ENCODE peak calls at places on chromosomes 2 and 18, in five cellular contexts. G is RKO, I is left lung, T is left colon, F is T follicular helper cell. D is an unnamed sample.

GRCh38 chr2:134574610-134575332 is 144.0 kb downstream of the TMEM163 start:
- DNase-seq in G (no peak), F (no peak), T (no peak), I (no peak), D (no peak)

GRCh38 chr2:46153996-46154753 is 143.0 kb upstream of the EPAS1 start:
- DNase-seq in F (no peak), T (no peak), I (no peak), G (no peak), D (no peak)

GRCh38 chr18:44130365-44130942 is 550.2 kb upstream of the SETBP1 start:
- DNase-seq in I (no peak), G (peak), T (peak), F (no peak), D (peak)

GRCh38 chr2:238920601-238921001 is 72.7 kb downstream of the TWIST2 start:
- DNase-seq in G (no peak), T (no peak), F (no peak), I (no peak), D (no peak)

GRCh38 chr2:65070172-65070830 is 14.1 kb downstream of the CEP68 start:
- DNase-seq in F (no peak), T (no peak), I (no peak), G (peak), D (peak)

GRCh38 chr2:149601141-149601796 is 13.7 kb upstream of the MMADHC start:
- DNase-seq in T (no peak), G (peak), I (no peak), F (no peak), D (no peak)

GRCh38 chr2:233995985-233996384 is 54.5 kb upstream of the SPP2 start:
- DNase-seq in T (no peak), I (no peak), F (no peak), G (no peak), D (no peak)

GRCh38 chr2:134671498-134671897 is 47.3 kb downstream of the TMEM163 start:
- DNase-seq in F (no peak), G (no peak), I (no peak), T (no peak), D (no peak)

GRCh38 chr2:191302459-191303155 is 57.4 kb downstream of the MYO1B start:
- DNase-seq in F (no peak), G (peak), I (no peak), T (no peak), D (no peak)

GRCh38 chr2:196487426-196487825 is 152.1 kb upstream of the CCDC150 start:
- DNase-seq in T (no peak), I (no peak), F (no peak), G (no peak), D (no peak)

GRCh38 chr2:202149155-202149762 is 76.2 kb downstream of the KIAA2012 start:
- DNase-seq in T (no peak), I (no peak), G (no peak), F (no peak), D (no peak)

GRCh38 chr18:78975282-78975681 is 4.3 kb upstream of the SALL3 start:
- DNase-seq in G (no peak), T (no peak), I (no peak), F (no peak), D (no peak)

GRCh38 chr2:74138952-74139323 is 8.8 kb downstream of the BOLA3 start:
- DNase-seq in F (no peak), T (no peak), I (no peak), G (no peak), D (no peak)

GRCh38 chr2:219713110-219713509 is 85.7 kb downstream of the SLC4A3 start:
- DNase-seq in T (no peak), I (no peak), G (peak), F (no peak), D (no peak)

GRCh38 chr2:36861896-36862295 is 104.4 kb downstream of the STRN start:
- DNase-seq in G (no peak), F (no peak), T (no peak), I (no peak), D (no peak)

GRCh38 chr2:224400886-224401632 is 848 bp downstream of the FAM124B start:
- DNase-seq in T (no peak), I (no peak), F (no peak), G (no peak), D (no peak)

GRCh38 chr2:122191331-122191730 is 435.9 kb downstream of the TSN start:
- DNase-seq in I (no peak), F (no peak), G (peak), T (peak), D (peak)

GRCh38 chr2:49834433-49834832 is 680.1 kb upstream of the FSHR start:
- DNase-seq in F (no peak), G (no peak), I (no peak), T (no peak), D (no peak)

GRCh38 chr2:118881490-118882129 is 34.2 kb upstream of the EN1 start:
- DNase-seq in I (no peak), T (peak), F (peak), G (peak), D (peak)

GRCh38 chr2:69801745-69802144 is 27.7 kb upstream of the GMCL1 start:
- DNase-seq in I (no peak), F (no peak), G (no peak), T (no peak), D (no peak)

GRCh38 chr2:200962821-200963128 is 685 bp downstream of the ORC2 start:
- DNase-seq in I (no peak), G (no peak), F (no peak), T (no peak), D (no peak)

GRCh38 chr2:239293450-239294430 is 107.1 kb downstream of the HDAC4 start:
- DNase-seq in I (no peak), T (peak), G (no peak), F (no peak), D (no peak)

GRCh38 chr2:207469953-207470699 is 59.6 kb upstream of the CREB1 start:
- DNase-seq in T (no peak), I (no peak), G (no peak), F (no peak), D (no peak)

GRCh38 chr18:57627488-57627887 is 5.9 kb upstream of the NARS1 start:
- DNase-seq in G (no peak), F (no peak), I (no peak), T (no peak), D (no peak)

GRCh38 chr2:234665304-234665703 is 168.4 kb upstream of the ARL4C start:
- DNase-seq in I (no peak), F (no peak), T (no peak), G (no peak), D (no peak)

GRCh38 chr2:82852787-82853186 is 1606.3 kb downstream of the SUCLG1 start:
- DNase-seq in T (no peak), F (no peak), I (no peak), G (no peak), D (no peak)

GRCh38 chr2:76760367-76760704 is 761.8 kb downstream of the LRRTM4 start:
- DNase-seq in G (no peak), F (no peak), T (no peak), I (no peak), D (no peak)

GRCh38 chr2:111662771-111663470 is 221.1 kb downstream of the ANAPC1 start:
- DNase-seq in I (no peak), T (no peak), G (no peak), F (no peak), D (no peak)

GRCh38 chr18:6509417-6510198 is 94.9 kb upstream of the L3MBTL4 start:
- DNase-seq in I (no peak), G (no peak), T (no peak), F (no peak), D (no peak)

GRCh38 chr2:60886962-60887361 is 5.6 kb downstream of the REL start:
- DNase-seq in G (no peak), F (no peak), I (no peak), T (no peak), D (no peak)

GRCh38 chr2:75022516-75022915 is 64.1 kb downstream of the POLE4 start:
- DNase-seq in G (no peak), F (no peak), I (no peak), T (no peak), D (no peak)

GRCh38 chr2:191686079-191686478 is 8.1 kb downstream of the NABP1 start:
- DNase-seq in T (no peak), F (no peak), G (peak), I (no peak), D (no peak)

GRCh38 chr2:148957023-148957422 is 81.5 kb upstream of the LYPD6B start:
- DNase-seq in T (no peak), G (no peak), I (no peak), F (no peak), D (no peak)

D was measured in pancreas.